ENCODE peak calls at places on chromosomes 3 and 15, in seven cellular contexts. H is GM23338, W is IMR-90, C is lung, A is NB4, O is uterus, D is GM06990. B is an unnamed sample.

GRCh38 chr3:101725192-101725889 is 927 bp downstream of the CEP97 start:
- DNase-seq in W (peak), C (no peak), O (peak), D (no peak), H (peak), A (peak), B (no peak)

GRCh38 chr3:125042725-125043406 is 12.9 kb downstream of the HEG1 start:
- DNase-seq in C (no peak), A (no peak), W (peak), H (no peak), D (no peak), O (peak), B (no peak)

GRCh38 chr3:172126741-172127140 is 87.4 kb downstream of the FNDC3B start:
- DNase-seq in A (no peak), O (no peak), H (peak), W (no peak), C (no peak), D (no peak), B (no peak)

GRCh38 chr3:30475038-30475808 is 131.2 kb upstream of the TGFBR2 start:
- DNase-seq in O (no peak), H (no peak), D (peak), W (no peak), A (no peak), C (no peak), B (no peak)

GRCh38 chr15:88491158-88491557 is 23.6 kb downstream of the MRPS11 start:
- DNase-seq in A (no peak), C (no peak), D (no peak), O (no peak), W (no peak), H (peak), B (no peak)

GRCh38 chr15:76626611-76627010 is 278.5 kb downstream of the SCAPER start:
- DNase-seq in C (no peak), W (no peak), O (no peak), D (no peak), H (no peak), A (no peak), B (no peak)

GRCh38 chr3:81214626-81215025 is 546.8 kb downstream of the GBE1 start:
- DNase-seq in D (no peak), O (no peak), C (no peak), H (no peak), A (no peak), W (peak), B (no peak)

GRCh38 chr3:186452517-186452916 is 90.5 kb upstream of the DGKG start:
- DNase-seq in H (no peak), O (no peak), D (no peak), C (no peak), W (peak), A (peak), B (peak)

GRCh38 chr15:90465140-90465929 is 64.4 kb upstream of the CRTC3 start:
- DNase-seq in A (no peak), H (no peak), W (peak), O (no peak), C (no peak), D (no peak), B (no peak)

GRCh38 chr3:65334045-65334665 is 646.4 kb upstream of the ADAMTS9 start:
- DNase-seq in D (no peak), H (peak), O (peak), C (no peak), A (no peak), W (no peak), B (no peak)

GRCh38 chr15:63559753-63560152 is 37.4 kb upstream of the FBXL22 start:
- DNase-seq in C (no peak), D (no peak), O (no peak), A (no peak), W (no peak), H (peak), B (no peak)

GRCh38 chr3:184872200-184872599 is 60.2 kb downstream of the VPS8 start:
- DNase-seq in C (no peak), W (no peak), O (no peak), H (no peak), A (no peak), D (no peak), B (no peak)

GRCh38 chr15:75358771-75359536 is 9.5 kb downstream of the MAN2C1 start:
- DNase-seq in D (no peak), C (no peak), O (no peak), H (no peak), W (no peak), A (no peak), B (no peak)

GRCh38 chr15:25439456-25439836 is 622 bp upstream of the UBE3A start:
- DNase-seq in D (no peak), H (peak), A (peak), O (no peak), C (no peak), W (peak), B (no peak)

GRCh38 chr3:143998266-143998665 is 26.6 kb downstream of the DIPK2A start:
- DNase-seq in W (peak), O (no peak), C (no peak), D (no peak), A (peak), H (no peak), B (no peak)

GRCh38 chr3:57999423-58000115 is 8.7 kb upstream of the FLNB start:
- DNase-seq in W (no peak), D (no peak), O (no peak), H (no peak), A (no peak), C (no peak), B (no peak)

GRCh38 chr15:40055576-40056293 is 16.8 kb upstream of the SRP14 start:
- DNase-seq in C (no peak), H (no peak), O (no peak), W (no peak), A (peak), D (no peak), B (no peak)

GRCh38 chr3:105686324-105686897 is 182.4 kb downstream of the CBLB start:
- DNase-seq in O (no peak), C (no peak), H (peak), W (peak), A (peak), D (no peak), B (peak)

GRCh38 chr3:133663569-133664313 is 2.0 kb upstream of the TOPBP1 start:
- DNase-seq in D (peak), H (peak), O (no peak), C (no peak), A (peak), W (peak), B (no peak)

GRCh38 chr15:46654993-46655392 is 1020.2 kb downstream of the SQOR start:
- DNase-seq in O (no peak), W (no peak), C (no peak), A (no peak), H (no peak), D (no peak), B (no peak)

GRCh38 chr3:183698760-183699159 is 1.2 kb downstream of the YEATS2 start:
- DNase-seq in C (no peak), A (peak), D (no peak), O (no peak), W (peak), H (peak), B (no peak)

GRCh38 chr3:22728406-22728805 is 474.7 kb upstream of the UBE2E2 start:
- DNase-seq in C (no peak), W (no peak), D (no peak), A (no peak), H (no peak), O (no peak), B (no peak)

GRCh38 chr3:122572940-122573412 is 4.5 kb upstream of the PARP15 start:
- DNase-seq in C (peak), D (peak), O (peak), H (peak), A (peak), W (peak), B (peak)

GRCh38 chr3:30426319-30426993 is 179.9 kb upstream of the TGFBR2 start:
- DNase-seq in C (peak), D (no peak), A (no peak), W (peak), H (peak), O (peak), B (peak)

GRCh38 chr3:4741404-4742307 is 237.6 kb upstream of the BHLHE40 start:
- DNase-seq in W (peak), D (no peak), O (peak), C (peak), A (peak), H (no peak), B (peak)

GRCh38 chr3:51975857-51976549 is 1.1 kb downstream of the ABHD14A start:
- DNase-seq in C (peak), H (peak), A (peak), W (peak), D (peak), O (peak), B (no peak)

GRCh38 chr3:14602804-14603644 is 48.5 kb upstream of the CCDC174 start:
- DNase-seq in W (no peak), C (no peak), A (no peak), H (peak), D (no peak), O (no peak), B (no peak)

GRCh38 chr3:14606663-14607339 is 44.8 kb upstream of the CCDC174 start:
- DNase-seq in A (no peak), D (no peak), W (no peak), O (no peak), H (no peak), C (no peak), B (no peak)

GRCh38 chr3:14605744-14606143 is 45.8 kb upstream of the CCDC174 start:
- DNase-seq in C (no peak), H (no peak), D (no peak), W (no peak), O (no peak), A (no peak), B (no peak)

GRCh38 chr3:14605070-14605469 is 46.5 kb upstream of the CCDC174 start:
- DNase-seq in H (no peak), W (peak), A (peak), C (no peak), D (no peak), O (no peak), B (no peak)

GRCh38 chr3:14608298-14608697 is 43.3 kb upstream of the CCDC174 start:
- DNase-seq in W (no peak), A (no peak), C (no peak), D (no peak), O (no peak), H (peak), B (no peak)
- TF ChIP-seq CTCF in W (no peak), A (no peak), C (no peak), D (no peak), O (no peak), H (peak), B (peak)

DNA sequence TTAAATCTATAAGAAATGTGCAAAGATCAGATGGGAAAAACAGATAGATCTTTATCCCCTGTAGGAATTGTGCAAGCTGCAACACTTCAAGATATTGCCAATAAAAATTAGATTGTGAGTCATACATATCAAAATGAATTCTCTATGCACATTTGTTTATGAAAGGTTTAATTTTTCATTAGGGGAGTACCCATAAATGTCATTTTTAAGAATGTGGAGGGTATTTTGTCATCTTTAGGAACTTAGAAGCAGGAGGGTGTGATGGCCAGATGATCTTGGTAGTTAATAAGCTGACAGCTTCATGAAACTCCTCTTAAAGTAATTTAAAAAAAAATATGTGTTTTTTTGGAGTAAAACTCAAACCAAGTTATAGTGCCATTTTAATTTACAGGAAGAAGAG is 3.0 kb downstream of the PIAS1 start:
- DNase-seq in O (no peak), A (no peak), H (no peak), D (no peak), W (no peak), C (no peak), B (no peak)
- H3K4me3 ChIP-seq in O (no peak), A (no peak), H (no peak), D (peak), W (no peak), C (no peak), B (no peak)

GRCh38 chr3:487580-487979 is 291.0 kb downstream of the CHL1 start:
- DNase-seq in H (no peak), A (no peak), W (no peak), O (no peak), C (no peak), D (no peak), B (no peak)

GRCh38 chr3:482479-482878 is 285.9 kb downstream of the CHL1 start:
- DNase-seq in H (no peak), D (no peak), W (no peak), C (no peak), O (no peak), A (no peak), B (no peak)

GRCh38 chr3:480070-480469 is 283.5 kb downstream of the CHL1 start:
- DNase-seq in A (no peak), O (no peak), C (no peak), H (no peak), D (no peak), W (no peak), B (no peak)

GRCh38 chr3:484302-484701 is 287.7 kb downstream of the CHL1 start:
- DNase-seq in C (no peak), O (no peak), D (no peak), A (no peak), W (no peak), H (no peak), B (no peak)

DNA sequence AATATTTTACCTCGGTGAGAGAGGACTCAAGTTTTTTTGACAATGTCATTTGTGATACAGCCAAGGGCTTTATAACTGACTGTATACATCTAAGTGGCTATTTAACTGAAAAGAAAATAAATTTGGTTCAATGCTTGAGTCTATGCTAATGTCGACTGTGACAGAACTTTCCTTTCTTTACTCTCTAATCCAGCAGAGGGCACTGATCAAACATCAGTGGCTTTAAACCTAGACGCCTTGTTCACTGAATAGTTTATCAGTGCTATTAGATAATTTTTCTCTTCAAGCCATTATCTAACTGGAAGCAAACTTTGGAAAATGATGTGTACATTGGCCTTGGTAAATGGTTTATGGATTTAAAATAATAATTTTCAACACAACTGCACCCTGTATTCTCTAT is 285.1 kb downstream of the CHL1 start:
- DNase-seq in D (no peak), H (peak), A (peak), W (no peak), O (no peak), C (no peak), B (no peak)
- TF ChIP-seq CTCF in D (peak), H (peak), A (peak), W (no peak), O (peak), C (no peak), B (peak)

GRCh38 chr3:32422943-32423342 is 31.3 kb downstream of the CMTM7 start:
- DNase-seq in O (no peak), C (no peak), W (no peak), D (no peak), H (no peak), A (peak), B (no peak)

GRCh38 chr3:32420138-32420981 is 28.7 kb downstream of the CMTM7 start:
- DNase-seq in A (peak), D (peak), C (no peak), O (no peak), W (peak), H (peak), B (peak)

GRCh38 chr3:32421185-32421584 is 29.5 kb downstream of the CMTM7 start:
- DNase-seq in W (no peak), C (no peak), A (no peak), H (no peak), O (no peak), D (no peak), B (no peak)

GRCh38 chr3:32421991-32422859 is 30.6 kb downstream of the CMTM7 start:
- DNase-seq in C (peak), A (peak), W (peak), D (no peak), O (peak), H (no peak), B (peak)

DNA sequence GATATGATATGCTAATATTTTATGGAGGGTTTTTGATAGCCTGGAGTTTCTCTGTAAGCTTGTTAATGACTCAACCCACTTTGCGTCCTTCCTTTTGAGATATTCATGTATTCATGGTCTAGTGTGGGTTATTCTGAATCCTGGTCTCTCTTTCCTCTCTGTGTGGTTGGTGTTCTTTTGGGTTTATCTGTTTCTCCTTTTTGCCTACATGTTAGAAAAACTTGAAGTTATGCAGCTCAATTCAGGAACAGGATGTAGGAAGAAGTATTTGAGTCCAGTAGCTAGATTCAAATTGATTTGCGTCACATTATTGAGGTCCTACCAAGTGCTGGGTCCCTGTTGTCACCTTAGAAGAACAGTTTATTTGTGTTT is 28.1 kb downstream of the CMTM7 start:
- DNase-seq in A (peak), H (no peak), D (no peak), W (no peak), O (no peak), C (no peak), B (no peak)
- H3K4me3 ChIP-seq in A (no peak), H (no peak), D (no peak), W (no peak), O (no peak), C (no peak), B (no peak)

DNA sequence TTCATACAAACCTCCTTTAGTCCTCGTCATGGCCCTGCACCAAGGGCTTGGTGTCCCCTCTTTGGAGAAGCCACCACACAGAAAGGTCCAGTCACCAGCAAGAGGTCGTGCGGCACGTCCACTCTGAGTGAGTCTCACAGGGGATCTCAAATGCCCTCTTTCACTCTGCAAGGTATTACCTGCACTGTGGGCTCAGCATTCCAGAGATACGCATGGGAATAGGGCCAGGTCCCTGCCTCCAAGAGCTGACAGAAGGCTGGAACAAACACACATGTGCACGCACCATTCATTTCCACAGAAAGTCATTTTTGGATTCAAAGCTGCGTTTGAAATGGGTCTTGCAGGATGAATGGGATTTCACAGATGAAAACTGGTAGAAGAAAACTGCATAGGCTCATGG is 50.4 kb upstream of the TJP1 start:
- DNase-seq in W (no peak), O (no peak), D (no peak), A (no peak), H (no peak), C (no peak), B (no peak)
- TF ChIP-seq CTCF in W (no peak), O (no peak), D (no peak), A (no peak), H (no peak), C (no peak), B (no peak)

GRCh38 chr3:191328383-191328962 is 721 bp upstream of the CCDC50 start:
- DNase-seq in A (no peak), O (no peak), C (no peak), H (no peak), W (no peak), D (no peak), B (no peak)

GRCh38 chr3:191330309-191330712 is at the start of gene UTS2B:
- DNase-seq in D (peak), O (peak), A (no peak), C (no peak), W (peak), H (peak), B (peak)

GRCh38 chr3:191331443-191331842 is 1.1 kb upstream of the UTS2B start:
- DNase-seq in A (no peak), O (no peak), H (no peak), C (no peak), W (peak), D (no peak), B (peak)

GRCh38 chr3:191328963-191329653 is at the start of gene CCDC50:
- DNase-seq in A (peak), C (peak), W (peak), D (peak), O (peak), H (peak), B (no peak)

GRCh38 chr3:191329654-191330308 is 545 bp downstream of the UTS2B start:
- DNase-seq in H (peak), W (peak), C (peak), O (peak), A (peak), D (peak), B (no peak)
- H3K4me3 ChIP-seq in H (peak), W (peak), C (peak), O (peak), A (peak), D (peak), B (peak)

GRCh38 chr3:180325533-180325932 is 276.4 kb upstream of the TTC14 start:
- DNase-seq in A (no peak), D (no peak), W (no peak), C (no peak), O (no peak), H (no peak), B (no peak)
- TF ChIP-seq CTCF in A (no peak), D (no peak), W (no peak), C (no peak), O (no peak), H (no peak), B (no peak)

DNA sequence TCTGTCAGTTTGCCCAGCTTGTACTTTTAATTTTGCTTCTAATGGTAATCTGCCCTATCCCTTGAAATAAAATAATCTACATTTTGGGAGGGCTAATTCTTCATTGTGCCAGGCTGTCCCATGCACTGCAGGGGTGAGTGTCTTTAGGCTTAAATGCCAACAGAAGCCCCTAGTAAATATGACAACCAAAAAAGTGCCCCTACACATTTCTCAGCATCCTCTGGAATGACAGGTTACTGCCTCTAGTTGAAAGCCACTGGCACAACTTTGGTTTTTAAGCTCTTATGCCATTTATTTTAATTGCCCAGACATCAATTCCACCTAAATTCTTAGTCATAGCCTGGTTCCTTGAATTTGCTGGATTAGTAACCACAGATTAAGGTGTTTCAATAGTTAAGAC is 3.4 kb downstream of the EPM2AIP1 start:
- DNase-seq in W (no peak), O (no peak), H (no peak), A (no peak), D (no peak), C (no peak), B (no peak)
- H3K4me3 ChIP-seq in W (no peak), O (no peak), H (peak), A (peak), D (peak), C (no peak), B (no peak)

DNA sequence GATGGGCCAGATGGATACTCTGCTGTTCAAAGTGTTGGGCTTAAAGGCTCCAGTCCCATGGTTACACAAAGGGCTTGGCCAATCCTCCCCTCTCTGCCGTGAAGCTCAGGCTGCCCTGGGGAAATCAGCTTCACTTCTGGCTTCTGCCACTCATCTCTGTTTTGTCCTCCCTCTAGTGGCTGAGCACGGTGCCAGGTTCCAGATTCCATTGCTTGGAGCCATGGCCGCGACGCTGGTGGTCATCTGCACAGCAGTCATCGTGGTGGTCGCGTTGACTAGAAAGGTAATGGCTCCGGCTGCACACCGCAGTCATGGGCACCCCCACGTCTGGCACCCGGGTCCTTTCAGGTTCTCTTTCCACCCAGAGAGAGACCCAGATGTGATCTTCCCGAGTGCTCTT is 5.6 kb downstream of the TIGIT start:
- DNase-seq in A (peak), C (no peak), W (no peak), H (peak), O (no peak), D (no peak), B (no peak)
- TF ChIP-seq CTCF in A (peak), C (no peak), W (peak), H (peak), O (no peak), D (peak), B (peak)

GRCh38 chr3:132598181-132598580 is 1.1 kb downstream of the ACKR4 start:
- DNase-seq in C (no peak), W (no peak), H (no peak), A (no peak), D (no peak), O (no peak), B (no peak)
- H3K4me3 ChIP-seq in C (no peak), W (no peak), H (no peak), A (no peak), D (no peak), O (peak), B (no peak)